ENCODE peak calls at places on chromosomes 11 and 22, in five cellular contexts. J is neuronal stem cell, D is IMR-90, M is H1, P is trophoblast cell. A is an unnamed sample. For H3K4me1, the result is how much of the 10 kb centered on the place peaks cover.

GRCh38 chr11:129896062-129896461 is 684 bp upstream of the NFRKB start:
- DNase-seq in J (no peak), D (no peak), M (no peak), P (no peak), A (no peak)

GRCh38 chr22:36846271-36846670 is 14.5 kb upstream of the NCF4 start:
- DNase-seq in J (no peak), D (no peak), M (no peak), P (no peak), A (no peak)

GRCh38 chr22:49568751-49569285 is 258.9 kb downstream of the BRD1 start:
- DNase-seq in J (no peak), D (no peak), M (peak), P (no peak), A (no peak)

GRCh38 chr11:2655320-2655719 is 44.5 kb downstream of the KCNQ1OT1 start:
- DNase-seq in J (no peak), D (no peak), M (no peak), P (no peak), A (no peak)

GRCh38 chr11:3859373-3859881 is 4.0 kb downstream of the STIM1 start:
- DNase-seq in J (no peak), D (no peak), M (no peak), P (no peak), A (no peak)

GRCh38 chr11:127230392-127230791 is 229.8 kb upstream of the KIRREL3 start:
- DNase-seq in J (no peak), D (no peak), M (no peak), P (no peak), A (no peak)

GRCh38 chr11:106495046-106495445 is 417.6 kb downstream of the AASDHPPT start:
- DNase-seq in J (no peak), D (peak), M (no peak), P (peak), A (peak)

GRCh38 chr22:46079861-46080821 is 70.2 kb upstream of the PPARA start:
- DNase-seq in J (no peak), D (no peak), M (no peak), P (no peak), A (no peak)

GRCh38 chr22:46752911-46753310 is 9.5 kb upstream of the TBC1D22A start:
- DNase-seq in J (no peak), D (no peak), M (no peak), P (no peak), A (no peak)

GRCh38 chr22:48104786-48105185 is 1342.3 kb downstream of the TBC1D22A start:
- DNase-seq in J (no peak), D (no peak), M (no peak), P (no peak), A (no peak)

GRCh38 chr11:86632499-86633269 is 39.7 kb downstream of the ME3 start:
- DNase-seq in J (peak), D (peak), M (no peak), P (peak), A (peak)

GRCh38 chr22:28989035-28989464 is 72.6 kb downstream of the C22orf31 start:
- DNase-seq in J (no peak), D (no peak), M (no peak), P (no peak), A (no peak)

GRCh38 chr22:31968022-31968421 is 23.7 kb downstream of the YWHAH start:
- DNase-seq in J (no peak), D (no peak), M (no peak), P (no peak), A (no peak)

GRCh38 chr22:22181515-22181959 is 63.0 kb upstream of the VPREB1 start:
- DNase-seq in J (no peak), D (no peak), M (no peak), P (no peak), A (no peak)

GRCh38 chr22:20424937-20425587 is 12.6 kb downstream of the SCARF2 start:
- DNase-seq in J (no peak), D (no peak), M (no peak), P (peak), A (no peak)

GRCh38 chr11:17748761-17749721 is 14.5 kb downstream of the KCNC1 start:
- DNase-seq in J (no peak), D (no peak), M (no peak), P (no peak), A (no peak)

GRCh38 chr22:25903294-25903693 is 161.3 kb downstream of the MYO18B start:
- DNase-seq in J (peak), D (no peak), M (peak), P (no peak), A (no peak)

GRCh38 chr22:32775957-32776356 is 25.5 kb upstream of the TIMP3 start:
- DNase-seq in J (no peak), D (no peak), M (no peak), P (no peak), A (no peak)

GRCh38 chr22:35749808-35750207 is 32.1 kb downstream of the APOL5 start:
- DNase-seq in J (no peak), D (no peak), M (no peak), P (no peak), A (peak)

GRCh38 chr22:48941903-48942625 is 885.6 kb downstream of the BRD1 start:
- DNase-seq in J (no peak), D (no peak), M (peak), P (no peak), A (no peak)

GRCh38 chr11:326842-327580 is 6.4 kb upstream of the IFITM3 start:
- DNase-seq in J (no peak), D (peak), M (no peak), P (no peak), A (peak)

GRCh38 chr22:35114296-35114980 is 48.5 kb downstream of the ISX start:
- DNase-seq in J (no peak), D (no peak), M (no peak), P (no peak), A (no peak)

GRCh38 chr11:62796281-62796680 is 4.5 kb upstream of the TMEM223 start:
- DNase-seq in J (no peak), D (no peak), M (no peak), P (peak), A (no peak)
- H2BK120ac ChIP-seq in J (no peak), D (no peak), M (no peak), P (no peak), A (no peak)

DNA sequence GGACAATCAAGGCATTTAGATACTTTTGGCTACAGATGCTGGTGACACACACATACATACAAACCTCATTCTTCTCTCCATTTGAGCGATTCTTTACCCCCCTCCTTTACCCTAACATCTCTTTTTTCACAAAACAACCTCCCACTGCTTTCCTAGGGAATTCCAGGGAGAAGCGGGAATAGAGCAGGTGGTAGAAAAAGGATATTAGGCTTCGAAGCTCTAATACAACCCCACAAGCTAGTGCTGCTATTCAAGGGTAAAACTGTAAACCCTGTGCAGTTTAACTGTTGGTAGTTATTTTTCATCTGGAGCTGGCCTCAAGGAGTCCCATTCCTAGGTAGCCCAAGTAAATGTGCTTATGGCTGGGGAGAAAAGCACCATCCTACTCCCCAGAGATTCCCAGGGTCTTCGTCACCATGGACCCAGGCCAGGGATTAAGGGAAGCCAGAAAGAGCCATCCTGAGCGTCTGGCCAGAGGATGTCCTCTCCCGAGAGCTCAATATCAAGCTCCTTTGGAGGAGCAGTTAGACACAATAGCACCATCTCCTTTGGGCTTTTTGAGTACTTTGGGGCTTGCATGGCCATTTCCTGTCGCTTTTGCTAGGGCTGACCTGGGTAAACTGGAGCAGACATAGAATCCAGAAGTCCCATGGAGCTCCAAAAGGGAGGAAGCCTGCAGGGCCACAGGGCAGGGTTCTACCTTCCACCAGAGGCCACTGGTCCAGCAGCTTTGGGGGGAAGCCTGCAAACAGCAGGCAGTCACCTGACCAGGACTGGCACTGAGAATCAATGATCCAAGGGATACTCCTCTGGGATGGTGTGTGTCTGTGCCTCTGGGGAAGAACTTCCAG is 3.1 kb downstream of the MAML2 start:
- DNase-seq in J (no peak), D (peak), M (no peak), P (no peak), A (peak)
- H3K4me1 ChIP-seq in J (under half), D (under half), M (under half), P (under half), A (under half)

DNA sequence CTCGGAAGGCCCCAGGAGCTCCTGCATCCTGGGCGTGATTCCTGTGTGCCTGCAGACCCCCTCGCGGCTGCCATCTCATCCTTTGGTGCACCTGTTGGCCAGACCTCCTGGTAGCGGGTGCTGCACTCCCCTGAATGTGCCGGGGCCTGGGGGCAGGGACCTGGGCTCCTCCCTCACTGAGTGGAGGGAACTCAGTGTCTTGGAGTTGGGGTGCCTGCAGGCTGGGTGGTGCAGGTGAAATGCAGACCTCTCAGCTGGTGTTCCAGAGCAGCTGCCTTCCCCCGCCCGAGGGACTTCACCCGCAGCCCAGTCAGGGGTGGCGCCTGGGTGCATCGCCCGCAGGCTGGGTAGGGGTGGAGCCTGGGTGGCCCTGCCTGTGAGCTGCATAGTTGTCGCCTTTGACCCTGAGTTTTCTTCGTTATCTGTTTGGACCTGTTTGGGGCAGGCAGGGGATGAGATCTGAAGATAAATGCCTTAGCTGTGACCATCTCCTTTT is 31.4 kb downstream of the LRP5 start:
- DNase-seq in J (no peak), D (no peak), M (no peak), P (peak), A (no peak)
- H4K91ac ChIP-seq in J (no peak), D (no peak), M (peak), P (peak), A (peak)

GRCh38 chr11:70642301-70642700 is 244.0 kb downstream of the CTTN start:
- DNase-seq in J (no peak), D (no peak), M (no peak), P (no peak), A (no peak)

GRCh38 chr11:70641366-70641765 is 243.0 kb downstream of the CTTN start:
- DNase-seq in J (no peak), D (no peak), M (no peak), P (no peak), A (no peak)

GRCh38 chr11:70644343-70645060 is 246.2 kb downstream of the CTTN start:
- DNase-seq in J (no peak), D (no peak), M (no peak), P (no peak), A (no peak)

GRCh38 chr11:70645537-70645936 is 247.2 kb downstream of the CTTN start:
- DNase-seq in J (no peak), D (no peak), M (no peak), P (no peak), A (no peak)

GRCh38 chr11:70643642-70644041 is 245.3 kb downstream of the CTTN start:
- DNase-seq in J (no peak), D (no peak), M (no peak), P (no peak), A (no peak)
- H2BK120ac ChIP-seq in J (no peak), D (peak), M (no peak), P (no peak), A (no peak)

GRCh38 chr11:75478690-75479597 is 45.9 kb upstream of the KLHL35 start:
- DNase-seq in J (no peak), D (no peak), M (no peak), P (no peak), A (no peak)
- H3K4me1 ChIP-seq in J (under half), D (under half), M (under half), P (under half), A (under half)

GRCh38 chr11:97972731-97973130 is 1048.0 kb upstream of the CNTN5 start:
- DNase-seq in J (no peak), D (no peak), M (no peak), P (no peak), A (no peak)
- H4K91ac ChIP-seq in J (no peak), D (no peak), M (no peak), P (peak), A (no peak)

GRCh38 chr11:66641834-66642233 is 3.3 kb downstream of the RBM4 start:
- DNase-seq in J (no peak), D (no peak), M (no peak), P (peak), A (no peak)

GRCh38 chr11:66637557-66638176 is 836 bp upstream of the RBM4 start:
- DNase-seq in J (peak), D (peak), M (no peak), P (no peak), A (peak)

GRCh38 chr11:66638177-66639065 is at the start of gene RBM4:
- DNase-seq in J (peak), D (peak), M (peak), P (peak), A (peak)

GRCh38 chr11:66636411-66636810 is 2.1 kb upstream of the RBM4 start:
- DNase-seq in J (no peak), D (no peak), M (no peak), P (no peak), A (no peak)

GRCh38 chr11:66639066-66639813 is 737 bp downstream of the RBM4 start:
- DNase-seq in J (no peak), D (peak), M (no peak), P (peak), A (peak)
- H2BK120ac ChIP-seq in J (no peak), D (peak), M (peak), P (peak), A (peak)

DNA sequence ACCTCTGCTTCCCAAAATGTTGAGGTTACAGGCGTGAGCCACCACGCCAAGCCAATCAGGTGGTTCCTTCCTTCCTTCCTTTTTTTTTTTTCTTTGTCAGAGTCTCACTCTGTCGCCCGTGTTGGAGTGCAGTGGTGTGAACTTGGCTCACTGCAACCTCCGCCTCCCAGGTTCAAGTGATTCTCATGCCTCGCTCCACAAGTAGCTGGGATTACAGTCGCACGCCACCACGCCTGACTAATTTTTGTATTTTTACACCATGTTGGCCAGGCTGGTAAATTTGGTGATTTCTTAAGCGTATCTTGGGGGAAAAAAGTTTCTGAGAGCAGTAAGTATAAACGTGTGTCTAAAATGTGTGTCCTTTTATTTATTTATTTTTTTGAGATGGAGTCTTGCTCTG is 18.2 kb upstream of the SPINDOC start:
- DNase-seq in J (no peak), D (no peak), M (no peak), P (no peak), A (no peak)
- H3K4me1 ChIP-seq in J (under half), D (under half), M (under half), P (under half), A (under half)

GRCh38 chr11:116686891-116687290 is 85.9 kb downstream of the BUD13 start:
- DNase-seq in J (no peak), D (no peak), M (no peak), P (no peak), A (no peak)
- H4K91ac ChIP-seq in J (no peak), D (no peak), M (peak), P (no peak), A (no peak)

GRCh38 chr11:10807629-10808552 is 835 bp downstream of the EIF4G2 start:
- DNase-seq in J (peak), D (peak), M (peak), P (peak), A (peak)
- H2BK120ac ChIP-seq in J (peak), D (peak), M (peak), P (peak), A (peak)